ENCODE peak calls at places on chromosomes 16 and 17, in ten cellular contexts. B is ovary, A is spleen, M is heart right ventricle, O is PC-9, E is ascending aorta, Q is kidney, R is heart left ventricle, L is gastrocnemius medialis, J is Peyer's patch. I is an unnamed sample.

GRCh38 chr17:82134101-82134500 is 36.1 kb upstream of the FASN start:
- DNase-seq in E (no peak), O (no peak), J (no peak), L (peak; percentile 53), B (no peak), A (no peak), M (no peak), Q (no peak), R (no peak), I (no peak)

GRCh38 chr16:19138601-19139000 is 24.8 kb downstream of the ITPRIPL2 start:
- DNase-seq in O (peak; percentile 82), M (peak; percentile 62), Q (peak; percentile 85), R (peak; percentile 85), B (no peak), A (no peak), J (peak; percentile 31), E (peak; percentile 78), L (peak; percentile 71), I (peak; percentile 71)

GRCh38 chr17:67053438-67054000 is 9.2 kb downstream of the CACNG1 start:
- DNase-seq in B (no peak), E (peak; percentile 25), J (no peak), R (no peak), M (no peak), O (no peak), L (no peak), Q (no peak), A (peak; percentile 49), I (no peak)

GRCh38 chr17:48472485-48473281 is 42.7 kb upstream of the SKAP1 start:
- DNase-seq in M (no peak), O (peak; percentile 63), B (no peak), R (no peak), Q (peak; percentile 84), J (no peak), A (no peak), L (no peak), E (no peak), I (peak; percentile 52)

GRCh38 chr17:66494023-66494803 is 191.8 kb downstream of the PRKCA start:
- DNase-seq in R (no peak), A (no peak), E (no peak), J (no peak), M (no peak), B (no peak), O (no peak), Q (no peak), L (no peak), I (no peak)

GRCh38 chr17:17921192-17922082 is 50.8 kb downstream of the TOM1L2 start:
- DNase-seq in M (no peak), O (peak; percentile 75), A (no peak), J (no peak), L (no peak), Q (no peak), E (no peak), R (peak; percentile 41), B (no peak), I (peak; percentile 33)

GRCh38 chr16:21950782-21951521 is 2.2 kb upstream of the UQCRC2 start:
- DNase-seq in O (peak; percentile 15), B (no peak), J (no peak), L (no peak), Q (no peak), M (no peak), A (no peak), R (no peak), E (no peak), I (peak; percentile 50)

GRCh38 chr17:8121531-8122390 is 2.1 kb downstream of the HES7 start:
- DNase-seq in E (no peak), L (no peak), M (peak; percentile 59), A (peak; percentile 87), O (peak; percentile 89), B (peak; percentile 77), R (peak; percentile 71), J (no peak), Q (peak; percentile 86), I (peak; percentile 66)

GRCh38 chr16:84768061-84768797 is 51.6 kb upstream of the CRISPLD2 start:
- DNase-seq in Q (no peak), J (no peak), L (no peak), O (no peak), E (no peak), M (no peak), A (no peak), R (no peak), B (no peak), I (no peak)

GRCh38 chr16:84768798-84769177 is 51.0 kb upstream of the CRISPLD2 start:
- DNase-seq in Q (no peak), R (no peak), E (no peak), B (no peak), O (no peak), L (no peak), M (no peak), J (no peak), A (no peak), I (no peak)

GRCh38 chr16:84764970-84765369 is 54.8 kb upstream of the CRISPLD2 start:
- DNase-seq in A (no peak), E (no peak), O (no peak), R (no peak), L (no peak), M (no peak), Q (no peak), B (no peak), J (no peak), I (no peak)

GRCh38 chr16:84765606-84766580 is 53.9 kb upstream of the CRISPLD2 start:
- DNase-seq in A (no peak), O (no peak), J (no peak), M (no peak), E (no peak), Q (no peak), R (no peak), L (no peak), B (no peak), I (no peak)

GRCh38 chr16:84766978-84767773 is 52.6 kb upstream of the CRISPLD2 start:
- DNase-seq in O (no peak), A (no peak), R (no peak), Q (no peak), M (no peak), B (no peak), L (no peak), E (no peak), J (no peak), I (no peak)
- H3K27ac ChIP-seq in O (no peak overlapping the region), A (no peak overlapping the region), R (no peak overlapping the region), Q (no peak overlapping the region), M (no peak overlapping the region), B (no peak overlapping the region), L (peak overlapping the region; percentile 51), E (no peak overlapping the region), J (no peak overlapping the region), I (no peak overlapping the region)

DNA sequence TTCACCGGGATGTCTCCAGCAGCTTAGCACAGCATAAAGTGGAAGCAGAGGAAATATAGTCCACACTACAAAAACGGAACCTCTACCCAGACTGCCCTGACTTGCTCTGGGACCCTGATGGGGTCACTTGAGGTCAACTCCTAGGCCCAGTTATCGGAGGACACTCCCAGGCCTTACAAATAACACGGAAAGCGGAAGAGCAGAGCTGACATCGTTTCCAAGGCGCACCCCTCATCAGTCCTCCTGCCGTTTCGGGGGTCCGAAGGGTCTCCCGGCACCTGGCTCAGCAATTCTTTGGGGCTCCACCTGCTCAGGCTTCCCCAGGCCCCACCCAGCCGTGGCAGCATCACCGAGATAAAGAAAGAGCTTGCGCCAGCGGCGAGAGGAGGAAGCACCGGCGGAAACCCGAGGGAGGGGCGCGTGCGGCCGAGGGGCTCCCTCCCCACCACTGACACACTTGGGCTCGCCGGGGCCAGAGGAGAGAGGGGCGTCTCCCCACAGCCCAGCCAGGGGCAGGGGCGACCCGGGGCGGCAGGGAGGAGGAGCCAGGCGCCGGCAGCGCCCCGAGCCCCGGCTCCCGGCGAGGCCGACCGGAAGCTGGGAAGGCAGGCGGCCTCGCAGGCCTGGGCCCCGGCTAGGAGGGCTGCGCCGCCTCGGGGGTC is 727 bp downstream of the CORO7 start:
- DNase-seq in Q (peak; percentile 89), R (peak; percentile 55), E (no peak), O (peak; percentile 46), B (peak; percentile 60), L (no peak), M (peak; percentile 54), A (peak; percentile 95), J (peak; percentile 74), I (no peak)
- TF ChIP-seq CTCF in Q (no peak), R (no peak), E (no peak), O (no peak), B (no peak), L (no peak), M (no peak), A (no peak), J (peak; percentile 35), I (no peak)

GRCh38 chr16:86573646-86574508 is 4.5 kb upstream of the FOXL1 start:
- DNase-seq in A (no peak), E (no peak), J (no peak), B (no peak), M (no peak), L (no peak), R (no peak), Q (no peak), O (no peak), I (no peak)

GRCh38 chr16:86574646-86575045 is 3.7 kb upstream of the FOXL1 start:
- DNase-seq in A (no peak), L (no peak), R (no peak), M (no peak), J (no peak), E (no peak), Q (no peak), O (no peak), B (no peak), I (no peak)

GRCh38 chr16:86572616-86573015 is 5.7 kb upstream of the FOXL1 start:
- DNase-seq in B (no peak), M (no peak), R (no peak), A (no peak), J (no peak), E (no peak), L (no peak), O (no peak), Q (no peak), I (no peak)

GRCh38 chr16:86572041-86572521 is 5.5 kb downstream of the FOXC2 start:
- DNase-seq in Q (peak; percentile 29), R (no peak), B (no peak), A (no peak), L (no peak), E (no peak), O (no peak), M (no peak), J (no peak), I (no peak)

DNA sequence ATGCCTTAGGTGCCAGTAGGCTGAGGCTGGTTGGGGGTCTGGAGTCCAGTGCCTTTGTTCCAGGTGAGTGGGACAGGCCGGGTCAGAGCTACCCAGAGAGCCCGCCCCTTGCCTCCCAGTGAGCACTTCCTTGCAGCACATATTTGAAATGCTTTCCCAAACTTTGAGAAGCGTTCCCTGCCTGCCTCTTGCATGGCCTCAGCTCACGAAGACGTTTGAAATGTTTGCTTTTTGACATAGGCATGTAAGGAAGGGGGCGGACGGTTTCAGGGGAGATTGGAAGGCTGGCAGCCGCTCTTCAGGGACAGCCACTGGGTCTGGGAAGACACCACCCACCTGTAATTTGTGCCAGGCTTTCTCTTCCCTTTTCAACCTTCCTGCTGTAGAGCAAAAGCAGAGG is 5.1 kb upstream of the FOXL1 start:
- DNase-seq in M (no peak), R (no peak), L (no peak), B (no peak), J (no peak), A (no peak), Q (no peak), O (no peak), E (no peak), I (no peak)
- H3K27ac ChIP-seq in M (no peak overlapping the region), R (no peak overlapping the region), L (no peak overlapping the region), B (no peak overlapping the region), J (no peak overlapping the region), A (no peak overlapping the region), Q (peak overlapping the region; percentile 51), O (no peak overlapping the region), E (peak overlapping the region; percentile 91), I (no peak overlapping the region)

GRCh38 chr17:38605230-38605851 is 411 bp downstream of the SRCIN1 start:
- DNase-seq in R (no peak), L (no peak), A (no peak), B (no peak), Q (no peak), E (no peak), O (no peak), M (no peak), J (no peak), I (no peak)

GRCh38 chr17:38608648-38609047 is 2.9 kb upstream of the SRCIN1 start:
- DNase-seq in O (peak; percentile 54), A (no peak), R (no peak), L (no peak), Q (no peak), E (no peak), M (no peak), B (no peak), J (no peak), I (no peak)

GRCh38 chr17:38604479-38605229 is 1.1 kb downstream of the SRCIN1 start:
- DNase-seq in R (no peak), E (no peak), O (no peak), B (peak; percentile 33), J (no peak), Q (no peak), A (no peak), M (no peak), L (no peak), I (peak; percentile 58)

GRCh38 chr17:38605852-38606645 is at the start of gene SRCIN1:
- DNase-seq in J (peak; percentile 23), M (peak; percentile 40), A (peak; percentile 81), O (peak; percentile 40), R (peak; percentile 74), B (peak; percentile 74), E (peak; percentile 72), Q (no peak), L (no peak), I (peak; percentile 13)

GRCh38 chr17:38606646-38607611 is 1.2 kb upstream of the SRCIN1 start:
- DNase-seq in E (no peak), R (peak; percentile 83), L (no peak), Q (no peak), B (peak; percentile 36), J (no peak), A (no peak), O (peak; percentile 33), M (peak; percentile 75), I (no peak)
- TF ChIP-seq CTCF in E (no peak), R (no peak), L (no peak), Q (no peak), B (no peak), J (no peak), A (no peak), O (peak; percentile 68), M (no peak), I (no peak)

I was measured in cardiac muscle cell.